ENCODE peak calls at places on chromosomes 16 and 17, in five cellular contexts. One of them, this sample, is unnamed.

GRCh38 chr16:55081622-55082593 is 151.2 kb downstream of the IRX5 start:
- DNase-seq in activated CD4-positive, alpha-beta T cell treated with anti-CD3 and anti-CD28 coated beads, Interleukin-2, amount 10 ng/mL, durations not matched to agents 7 days and 5 days: no peak
- DNase-seq in stimulated activated CD4-positive, alpha-beta T cell treated with anti-CD3 and anti-CD28 coated beads, Interleukin-4, amount 100 ng/mL, for 1 hour: no peak
- DNase-seq in cardiac fibroblast: no peak
- DNase-seq in activated naive CD4-positive, alpha-beta T cell: no peak
- DNase-seq in this sample: no peak

GRCh38 chr17:71033336-71033735 is 864.0 kb downstream of the KCNJ2 start:
- DNase-seq in activated CD4-positive, alpha-beta T cell treated with anti-CD3 and anti-CD28 coated beads, Interleukin-2, amount 10 ng/mL, durations not matched to agents 7 days and 5 days: no peak
- DNase-seq in stimulated activated CD4-positive, alpha-beta T cell treated with anti-CD3 and anti-CD28 coated beads, Interleukin-4, amount 100 ng/mL, for 1 hour: no peak
- DNase-seq in cardiac fibroblast: no peak
- DNase-seq in activated naive CD4-positive, alpha-beta T cell: no peak
- DNase-seq in this sample: no peak

GRCh38 chr16:85898521-85899442 is at the start of gene IRF8:
- DNase-seq in activated CD4-positive, alpha-beta T cell treated with anti-CD3 and anti-CD28 coated beads, Interleukin-2, amount 10 ng/mL, durations not matched to agents 7 days and 5 days: peak
- DNase-seq in stimulated activated CD4-positive, alpha-beta T cell treated with anti-CD3 and anti-CD28 coated beads, Interleukin-4, amount 100 ng/mL, for 1 hour: peak
- DNase-seq in cardiac fibroblast: peak
- DNase-seq in activated naive CD4-positive, alpha-beta T cell: peak
- DNase-seq in this sample: peak

GRCh38 chr17:69434164-69434579 is 19.7 kb downstream of the MAP2K6 start:
- DNase-seq in activated CD4-positive, alpha-beta T cell treated with anti-CD3 and anti-CD28 coated beads, Interleukin-2, amount 10 ng/mL, durations not matched to agents 7 days and 5 days: no peak
- DNase-seq in stimulated activated CD4-positive, alpha-beta T cell treated with anti-CD3 and anti-CD28 coated beads, Interleukin-4, amount 100 ng/mL, for 1 hour: no peak
- DNase-seq in cardiac fibroblast: peak
- DNase-seq in activated naive CD4-positive, alpha-beta T cell: no peak
- DNase-seq in this sample: peak

GRCh38 chr16:82138478-82139285 is 31.3 kb downstream of the MPHOSPH6 start:
- DNase-seq in activated CD4-positive, alpha-beta T cell treated with anti-CD3 and anti-CD28 coated beads, Interleukin-2, amount 10 ng/mL, durations not matched to agents 7 days and 5 days: no peak
- DNase-seq in stimulated activated CD4-positive, alpha-beta T cell treated with anti-CD3 and anti-CD28 coated beads, Interleukin-4, amount 100 ng/mL, for 1 hour: no peak
- DNase-seq in cardiac fibroblast: no peak
- DNase-seq in activated naive CD4-positive, alpha-beta T cell: no peak
- DNase-seq in this sample: no peak

GRCh38 chr17:65278050-65278819 is 141.1 kb downstream of the RGS9 start:
- DNase-seq in activated CD4-positive, alpha-beta T cell treated with anti-CD3 and anti-CD28 coated beads, Interleukin-2, amount 10 ng/mL, durations not matched to agents 7 days and 5 days: peak
- DNase-seq in stimulated activated CD4-positive, alpha-beta T cell treated with anti-CD3 and anti-CD28 coated beads, Interleukin-4, amount 100 ng/mL, for 1 hour: peak
- DNase-seq in cardiac fibroblast: peak
- DNase-seq in activated naive CD4-positive, alpha-beta T cell: no peak
- DNase-seq in this sample: peak

GRCh38 chr17:79699386-79700036 is 31.2 kb upstream of the ENPP7 start:
- DNase-seq in activated CD4-positive, alpha-beta T cell treated with anti-CD3 and anti-CD28 coated beads, Interleukin-2, amount 10 ng/mL, durations not matched to agents 7 days and 5 days: no peak
- DNase-seq in stimulated activated CD4-positive, alpha-beta T cell treated with anti-CD3 and anti-CD28 coated beads, Interleukin-4, amount 100 ng/mL, for 1 hour: no peak
- DNase-seq in cardiac fibroblast: no peak
- DNase-seq in activated naive CD4-positive, alpha-beta T cell: no peak
- DNase-seq in this sample: no peak

GRCh38 chr16:17275989-17276530 is 194.7 kb downstream of the XYLT1 start:
- DNase-seq in activated CD4-positive, alpha-beta T cell treated with anti-CD3 and anti-CD28 coated beads, Interleukin-2, amount 10 ng/mL, durations not matched to agents 7 days and 5 days: no peak
- DNase-seq in stimulated activated CD4-positive, alpha-beta T cell treated with anti-CD3 and anti-CD28 coated beads, Interleukin-4, amount 100 ng/mL, for 1 hour: no peak
- DNase-seq in cardiac fibroblast: no peak
- DNase-seq in activated naive CD4-positive, alpha-beta T cell: no peak
- DNase-seq in this sample: no peak

GRCh38 chr17:42697108-42697811 is 14.9 kb downstream of the CNTNAP1 start:
- DNase-seq in activated CD4-positive, alpha-beta T cell treated with anti-CD3 and anti-CD28 coated beads, Interleukin-2, amount 10 ng/mL, durations not matched to agents 7 days and 5 days: no peak
- DNase-seq in stimulated activated CD4-positive, alpha-beta T cell treated with anti-CD3 and anti-CD28 coated beads, Interleukin-4, amount 100 ng/mL, for 1 hour: no peak
- DNase-seq in cardiac fibroblast: no peak
- DNase-seq in activated naive CD4-positive, alpha-beta T cell: no peak
- DNase-seq in this sample: no peak

GRCh38 chr16:61432421-61432820 is 603.8 kb downstream of the CDH8 start:
- DNase-seq in activated CD4-positive, alpha-beta T cell treated with anti-CD3 and anti-CD28 coated beads, Interleukin-2, amount 10 ng/mL, durations not matched to agents 7 days and 5 days: no peak
- DNase-seq in stimulated activated CD4-positive, alpha-beta T cell treated with anti-CD3 and anti-CD28 coated beads, Interleukin-4, amount 100 ng/mL, for 1 hour: no peak
- DNase-seq in cardiac fibroblast: peak
- DNase-seq in activated naive CD4-positive, alpha-beta T cell: no peak
- DNase-seq in this sample: peak

GRCh38 chr16:29842732-29843346 is 20.2 kb downstream of the CDIPT start:
- DNase-seq in activated CD4-positive, alpha-beta T cell treated with anti-CD3 and anti-CD28 coated beads, Interleukin-2, amount 10 ng/mL, durations not matched to agents 7 days and 5 days: no peak
- DNase-seq in stimulated activated CD4-positive, alpha-beta T cell treated with anti-CD3 and anti-CD28 coated beads, Interleukin-4, amount 100 ng/mL, for 1 hour: no peak
- DNase-seq in cardiac fibroblast: no peak
- DNase-seq in activated naive CD4-positive, alpha-beta T cell: no peak
- DNase-seq in this sample: peak

GRCh38 chr17:57747221-57748017 is 2.3 kb upstream of the CCDC182 start:
- DNase-seq in activated CD4-positive, alpha-beta T cell treated with anti-CD3 and anti-CD28 coated beads, Interleukin-2, amount 10 ng/mL, durations not matched to agents 7 days and 5 days: peak
- DNase-seq in stimulated activated CD4-positive, alpha-beta T cell treated with anti-CD3 and anti-CD28 coated beads, Interleukin-4, amount 100 ng/mL, for 1 hour: peak
- DNase-seq in cardiac fibroblast: peak
- DNase-seq in activated naive CD4-positive, alpha-beta T cell: no peak
- DNase-seq in this sample: peak

GRCh38 chr17:66764559-66764958 is 70.4 kb upstream of the CACNG5 start:
- DNase-seq in activated CD4-positive, alpha-beta T cell treated with anti-CD3 and anti-CD28 coated beads, Interleukin-2, amount 10 ng/mL, durations not matched to agents 7 days and 5 days: no peak
- DNase-seq in stimulated activated CD4-positive, alpha-beta T cell treated with anti-CD3 and anti-CD28 coated beads, Interleukin-4, amount 100 ng/mL, for 1 hour: no peak
- DNase-seq in cardiac fibroblast: no peak
- DNase-seq in activated naive CD4-positive, alpha-beta T cell: no peak
- DNase-seq in this sample: no peak

GRCh38 chr17:30229012-30229411 is 6.5 kb downstream of the SLC6A4 start:
- DNase-seq in activated CD4-positive, alpha-beta T cell treated with anti-CD3 and anti-CD28 coated beads, Interleukin-2, amount 10 ng/mL, durations not matched to agents 7 days and 5 days: no peak
- DNase-seq in stimulated activated CD4-positive, alpha-beta T cell treated with anti-CD3 and anti-CD28 coated beads, Interleukin-4, amount 100 ng/mL, for 1 hour: no peak
- DNase-seq in cardiac fibroblast: no peak
- DNase-seq in activated naive CD4-positive, alpha-beta T cell: no peak
- DNase-seq in this sample: no peak

GRCh38 chr16:15523092-15523541 is 88.7 kb downstream of the BMERB1 start:
- DNase-seq in activated CD4-positive, alpha-beta T cell treated with anti-CD3 and anti-CD28 coated beads, Interleukin-2, amount 10 ng/mL, durations not matched to agents 7 days and 5 days: no peak
- DNase-seq in stimulated activated CD4-positive, alpha-beta T cell treated with anti-CD3 and anti-CD28 coated beads, Interleukin-4, amount 100 ng/mL, for 1 hour: no peak
- DNase-seq in cardiac fibroblast: no peak
- DNase-seq in activated naive CD4-positive, alpha-beta T cell: no peak
- DNase-seq in this sample: no peak

GRCh38 chr16:81181013-81181720 is 57.3 kb upstream of the BCO1 start:
- DNase-seq in activated CD4-positive, alpha-beta T cell treated with anti-CD3 and anti-CD28 coated beads, Interleukin-2, amount 10 ng/mL, durations not matched to agents 7 days and 5 days: no peak
- DNase-seq in stimulated activated CD4-positive, alpha-beta T cell treated with anti-CD3 and anti-CD28 coated beads, Interleukin-4, amount 100 ng/mL, for 1 hour: no peak
- DNase-seq in cardiac fibroblast: peak
- DNase-seq in activated naive CD4-positive, alpha-beta T cell: no peak
- DNase-seq in this sample: peak

GRCh38 chr17:55825213-55825612 is 74.4 kb downstream of the PCTP start:
- DNase-seq in activated CD4-positive, alpha-beta T cell treated with anti-CD3 and anti-CD28 coated beads, Interleukin-2, amount 10 ng/mL, durations not matched to agents 7 days and 5 days: no peak
- DNase-seq in stimulated activated CD4-positive, alpha-beta T cell treated with anti-CD3 and anti-CD28 coated beads, Interleukin-4, amount 100 ng/mL, for 1 hour: no peak
- DNase-seq in cardiac fibroblast: peak
- DNase-seq in activated naive CD4-positive, alpha-beta T cell: no peak
- DNase-seq in this sample: peak

GRCh38 chr16:4347765-4348509 is 3.2 kb downstream of the PAM16 start:
- DNase-seq in activated CD4-positive, alpha-beta T cell treated with anti-CD3 and anti-CD28 coated beads, Interleukin-2, amount 10 ng/mL, durations not matched to agents 7 days and 5 days: no peak
- DNase-seq in stimulated activated CD4-positive, alpha-beta T cell treated with anti-CD3 and anti-CD28 coated beads, Interleukin-4, amount 100 ng/mL, for 1 hour: no peak
- DNase-seq in cardiac fibroblast: no peak
- DNase-seq in activated naive CD4-positive, alpha-beta T cell: no peak
- DNase-seq in this sample: no peak

GRCh38 chr17:39979865-39980401 is 674 bp upstream of the PSMD3 start:
- DNase-seq in activated CD4-positive, alpha-beta T cell treated with anti-CD3 and anti-CD28 coated beads, Interleukin-2, amount 10 ng/mL, durations not matched to agents 7 days and 5 days: peak
- DNase-seq in stimulated activated CD4-positive, alpha-beta T cell treated with anti-CD3 and anti-CD28 coated beads, Interleukin-4, amount 100 ng/mL, for 1 hour: peak
- DNase-seq in cardiac fibroblast: no peak
- DNase-seq in activated naive CD4-positive, alpha-beta T cell: no peak
- DNase-seq in this sample: no peak

GRCh38 chr17:10724546-10725195 is 5.2 kb downstream of the TMEM220 start:
- DNase-seq in activated CD4-positive, alpha-beta T cell treated with anti-CD3 and anti-CD28 coated beads, Interleukin-2, amount 10 ng/mL, durations not matched to agents 7 days and 5 days: no peak
- DNase-seq in stimulated activated CD4-positive, alpha-beta T cell treated with anti-CD3 and anti-CD28 coated beads, Interleukin-4, amount 100 ng/mL, for 1 hour: no peak
- DNase-seq in cardiac fibroblast: no peak
- DNase-seq in activated naive CD4-positive, alpha-beta T cell: no peak
- DNase-seq in this sample: no peak

GRCh38 chr16:8962393-8963009 is 1.2 kb downstream of the USP7 start:
- DNase-seq in activated CD4-positive, alpha-beta T cell treated with anti-CD3 and anti-CD28 coated beads, Interleukin-2, amount 10 ng/mL, durations not matched to agents 7 days and 5 days: peak
- DNase-seq in stimulated activated CD4-positive, alpha-beta T cell treated with anti-CD3 and anti-CD28 coated beads, Interleukin-4, amount 100 ng/mL, for 1 hour: peak
- DNase-seq in cardiac fibroblast: no peak
- DNase-seq in activated naive CD4-positive, alpha-beta T cell: peak
- DNase-seq in this sample: peak

GRCh38 chr16:10526962-10527361 is 53.4 kb downstream of the EMP2 start:
- DNase-seq in activated CD4-positive, alpha-beta T cell treated with anti-CD3 and anti-CD28 coated beads, Interleukin-2, amount 10 ng/mL, durations not matched to agents 7 days and 5 days: no peak
- DNase-seq in stimulated activated CD4-positive, alpha-beta T cell treated with anti-CD3 and anti-CD28 coated beads, Interleukin-4, amount 100 ng/mL, for 1 hour: no peak
- DNase-seq in cardiac fibroblast: no peak
- DNase-seq in activated naive CD4-positive, alpha-beta T cell: no peak
- DNase-seq in this sample: no peak

GRCh38 chr16:79767597-79768280 is 167.2 kb upstream of the MAF start:
- DNase-seq in activated CD4-positive, alpha-beta T cell treated with anti-CD3 and anti-CD28 coated beads, Interleukin-2, amount 10 ng/mL, durations not matched to agents 7 days and 5 days: no peak
- DNase-seq in stimulated activated CD4-positive, alpha-beta T cell treated with anti-CD3 and anti-CD28 coated beads, Interleukin-4, amount 100 ng/mL, for 1 hour: no peak
- DNase-seq in cardiac fibroblast: peak
- DNase-seq in activated naive CD4-positive, alpha-beta T cell: no peak
- DNase-seq in this sample: peak

GRCh38 chr16:89426736-89427525 is 63.4 kb downstream of the ANKRD11 start:
- DNase-seq in activated CD4-positive, alpha-beta T cell treated with anti-CD3 and anti-CD28 coated beads, Interleukin-2, amount 10 ng/mL, durations not matched to agents 7 days and 5 days: no peak
- DNase-seq in stimulated activated CD4-positive, alpha-beta T cell treated with anti-CD3 and anti-CD28 coated beads, Interleukin-4, amount 100 ng/mL, for 1 hour: no peak
- DNase-seq in cardiac fibroblast: no peak
- DNase-seq in activated naive CD4-positive, alpha-beta T cell: no peak
- DNase-seq in this sample: peak

GRCh38 chr16:2782583-2783351 is 4.6 kb downstream of the PRSS33 start:
- DNase-seq in activated CD4-positive, alpha-beta T cell treated with anti-CD3 and anti-CD28 coated beads, Interleukin-2, amount 10 ng/mL, durations not matched to agents 7 days and 5 days: no peak
- DNase-seq in stimulated activated CD4-positive, alpha-beta T cell treated with anti-CD3 and anti-CD28 coated beads, Interleukin-4, amount 100 ng/mL, for 1 hour: no peak
- DNase-seq in cardiac fibroblast: no peak
- DNase-seq in activated naive CD4-positive, alpha-beta T cell: no peak
- DNase-seq in this sample: no peak

GRCh38 chr17:65332375-65332774 is 195.2 kb downstream of the RGS9 start:
- DNase-seq in activated CD4-positive, alpha-beta T cell treated with anti-CD3 and anti-CD28 coated beads, Interleukin-2, amount 10 ng/mL, durations not matched to agents 7 days and 5 days: no peak
- DNase-seq in stimulated activated CD4-positive, alpha-beta T cell treated with anti-CD3 and anti-CD28 coated beads, Interleukin-4, amount 100 ng/mL, for 1 hour: no peak
- DNase-seq in cardiac fibroblast: peak
- DNase-seq in activated naive CD4-positive, alpha-beta T cell: no peak
- DNase-seq in this sample: peak

GRCh38 chr16:528111-529011 is 849 bp downstream of the CAPN15 start:
- DNase-seq in activated CD4-positive, alpha-beta T cell treated with anti-CD3 and anti-CD28 coated beads, Interleukin-2, amount 10 ng/mL, durations not matched to agents 7 days and 5 days: peak
- DNase-seq in stimulated activated CD4-positive, alpha-beta T cell treated with anti-CD3 and anti-CD28 coated beads, Interleukin-4, amount 100 ng/mL, for 1 hour: peak
- DNase-seq in cardiac fibroblast: peak
- DNase-seq in activated naive CD4-positive, alpha-beta T cell: no peak
- DNase-seq in this sample: peak

GRCh38 chr17:78647030-78647429 is 69.8 kb upstream of the DNAH17 start:
- DNase-seq in activated CD4-positive, alpha-beta T cell treated with anti-CD3 and anti-CD28 coated beads, Interleukin-2, amount 10 ng/mL, durations not matched to agents 7 days and 5 days: no peak
- DNase-seq in stimulated activated CD4-positive, alpha-beta T cell treated with anti-CD3 and anti-CD28 coated beads, Interleukin-4, amount 100 ng/mL, for 1 hour: no peak
- DNase-seq in cardiac fibroblast: no peak
- DNase-seq in activated naive CD4-positive, alpha-beta T cell: no peak
- DNase-seq in this sample: no peak

GRCh38 chr17:65730711-65731169 is 169.3 kb upstream of the AXIN2 start:
- DNase-seq in activated CD4-positive, alpha-beta T cell treated with anti-CD3 and anti-CD28 coated beads, Interleukin-2, amount 10 ng/mL, durations not matched to agents 7 days and 5 days: no peak
- DNase-seq in stimulated activated CD4-positive, alpha-beta T cell treated with anti-CD3 and anti-CD28 coated beads, Interleukin-4, amount 100 ng/mL, for 1 hour: no peak
- DNase-seq in cardiac fibroblast: no peak
- DNase-seq in activated naive CD4-positive, alpha-beta T cell: no peak
- DNase-seq in this sample: peak

GRCh38 chr17:49260922-49261291 is 30.3 kb upstream of the PHOSPHO1 start:
- DNase-seq in activated CD4-positive, alpha-beta T cell treated with anti-CD3 and anti-CD28 coated beads, Interleukin-2, amount 10 ng/mL, durations not matched to agents 7 days and 5 days: no peak
- DNase-seq in stimulated activated CD4-positive, alpha-beta T cell treated with anti-CD3 and anti-CD28 coated beads, Interleukin-4, amount 100 ng/mL, for 1 hour: no peak
- DNase-seq in cardiac fibroblast: no peak
- DNase-seq in activated naive CD4-positive, alpha-beta T cell: no peak
- DNase-seq in this sample: no peak

GRCh38 chr16:72952404-72953301 is 95.3 kb downstream of the ZFHX3 start:
- DNase-seq in activated CD4-positive, alpha-beta T cell treated with anti-CD3 and anti-CD28 coated beads, Interleukin-2, amount 10 ng/mL, durations not matched to agents 7 days and 5 days: no peak
- DNase-seq in stimulated activated CD4-positive, alpha-beta T cell treated with anti-CD3 and anti-CD28 coated beads, Interleukin-4, amount 100 ng/mL, for 1 hour: no peak
- DNase-seq in cardiac fibroblast: peak
- DNase-seq in activated naive CD4-positive, alpha-beta T cell: no peak
- DNase-seq in this sample: peak

GRCh38 chr16:67146523-67147357 is 4.1 kb downstream of the B3GNT9 start:
- DNase-seq in activated CD4-positive, alpha-beta T cell treated with anti-CD3 and anti-CD28 coated beads, Interleukin-2, amount 10 ng/mL, durations not matched to agents 7 days and 5 days: no peak
- DNase-seq in stimulated activated CD4-positive, alpha-beta T cell treated with anti-CD3 and anti-CD28 coated beads, Interleukin-4, amount 100 ng/mL, for 1 hour: no peak
- DNase-seq in cardiac fibroblast: no peak
- DNase-seq in activated naive CD4-positive, alpha-beta T cell: no peak
- DNase-seq in this sample: no peak

GRCh38 chr17:74529243-74529642 is 2.0 kb downstream of the CD300LB start:
- DNase-seq in activated CD4-positive, alpha-beta T cell treated with anti-CD3 and anti-CD28 coated beads, Interleukin-2, amount 10 ng/mL, durations not matched to agents 7 days and 5 days: no peak
- DNase-seq in stimulated activated CD4-positive, alpha-beta T cell treated with anti-CD3 and anti-CD28 coated beads, Interleukin-4, amount 100 ng/mL, for 1 hour: no peak
- DNase-seq in cardiac fibroblast: no peak
- DNase-seq in activated naive CD4-positive, alpha-beta T cell: no peak
- DNase-seq in this sample: no peak

GRCh38 chr17:1377334-1377733 is 22.7 kb downstream of the YWHAE start:
- DNase-seq in activated CD4-positive, alpha-beta T cell treated with anti-CD3 and anti-CD28 coated beads, Interleukin-2, amount 10 ng/mL, durations not matched to agents 7 days and 5 days: no peak
- DNase-seq in stimulated activated CD4-positive, alpha-beta T cell treated with anti-CD3 and anti-CD28 coated beads, Interleukin-4, amount 100 ng/mL, for 1 hour: no peak
- DNase-seq in cardiac fibroblast: no peak
- DNase-seq in activated naive CD4-positive, alpha-beta T cell: no peak
- DNase-seq in this sample: no peak

GRCh38 chr17:40707720-40708119 is 4.2 kb upstream of the KRT24 start:
- DNase-seq in activated CD4-positive, alpha-beta T cell treated with anti-CD3 and anti-CD28 coated beads, Interleukin-2, amount 10 ng/mL, durations not matched to agents 7 days and 5 days: no peak
- DNase-seq in stimulated activated CD4-positive, alpha-beta T cell treated with anti-CD3 and anti-CD28 coated beads, Interleukin-4, amount 100 ng/mL, for 1 hour: no peak
- DNase-seq in cardiac fibroblast: peak
- DNase-seq in activated naive CD4-positive, alpha-beta T cell: no peak
- DNase-seq in this sample: peak

GRCh38 chr17:75757086-75757681 is 7.8 kb downstream of the GALK1 start:
- DNase-seq in activated CD4-positive, alpha-beta T cell treated with anti-CD3 and anti-CD28 coated beads, Interleukin-2, amount 10 ng/mL, durations not matched to agents 7 days and 5 days: no peak
- DNase-seq in stimulated activated CD4-positive, alpha-beta T cell treated with anti-CD3 and anti-CD28 coated beads, Interleukin-4, amount 100 ng/mL, for 1 hour: no peak
- DNase-seq in cardiac fibroblast: no peak
- DNase-seq in activated naive CD4-positive, alpha-beta T cell: no peak
- DNase-seq in this sample: no peak

GRCh38 chr17:13601776-13602551 is at the start of gene HS3ST3A1:
- DNase-seq in activated CD4-positive, alpha-beta T cell treated with anti-CD3 and anti-CD28 coated beads, Interleukin-2, amount 10 ng/mL, durations not matched to agents 7 days and 5 days: no peak
- DNase-seq in stimulated activated CD4-positive, alpha-beta T cell treated with anti-CD3 and anti-CD28 coated beads, Interleukin-4, amount 100 ng/mL, for 1 hour: peak
- DNase-seq in cardiac fibroblast: peak
- DNase-seq in activated naive CD4-positive, alpha-beta T cell: no peak
- DNase-seq in this sample: peak

This sample was measured in choroid plexus epithelial cell.